ENCODE peak calls at places on chromosomes 13 and 19, in seven cellular contexts. U is psoas muscle, N is foreskin fibroblast, E is IMR-90, R is H1, C is transverse colon, M is neural progenitor cell. Q is an unnamed sample.

GRCh38 chr19:30473334-30473867 is 101.2 kb downstream of the ZNF536 start:
- DNase-seq in U (no peak), N (no peak), E (no peak), R (no peak), C (no peak), M (no peak), Q (no peak)

GRCh38 chr19:16118489-16119033 is 6.9 kb downstream of the RAB8A start:
- DNase-seq in U (peak), N (no peak), E (no peak), R (no peak), C (peak), M (no peak), Q (no peak)

GRCh38 chr13:108917581-108917980 is 288.2 kb downstream of the MYO16 start:
- DNase-seq in U (no peak), N (peak), E (peak), R (no peak), C (no peak), M (no peak), Q (peak)

GRCh38 chr13:109628251-109628699 is 158.1 kb downstream of the IRS2 start:
- DNase-seq in U (no peak), N (peak), E (peak), R (no peak), C (no peak), M (no peak), Q (peak)

GRCh38 chr13:25923217-25924085 is 128.4 kb downstream of the SHISA2 start:
- DNase-seq in U (no peak), N (no peak), E (no peak), R (no peak), C (no peak), M (no peak), Q (peak)

GRCh38 chr13:109226631-109227030 is 559.8 kb downstream of the IRS2 start:
- DNase-seq in U (no peak), N (peak), E (no peak), R (no peak), C (no peak), M (no peak), Q (no peak)

GRCh38 chr13:99686944-99687382 is 185.7 kb downstream of the TM9SF2 start:
- DNase-seq in U (no peak), N (no peak), E (no peak), R (peak), C (peak), M (peak), Q (no peak)

GRCh38 chr13:101520672-101521071 is 68.2 kb downstream of the ITGBL1 start:
- DNase-seq in U (no peak), N (peak), E (peak), R (no peak), C (no peak), M (peak), Q (peak)

GRCh38 chr19:30685601-30686000 is 313.4 kb downstream of the ZNF536 start:
- DNase-seq in U (no peak), N (no peak), E (no peak), R (no peak), C (no peak), M (no peak), Q (no peak)

GRCh38 chr13:19817510-19818158 is 34.9 kb upstream of the PSPC1 start:
- DNase-seq in U (no peak), N (peak), E (no peak), R (no peak), C (no peak), M (no peak), Q (no peak)

GRCh38 chr19:34336781-34337271 is 28.2 kb upstream of the GPI start:
- DNase-seq in U (no peak), N (peak), E (peak), R (no peak), C (no peak), M (peak), Q (peak)

GRCh38 chr13:23180711-23181110 is at the start of gene SGCG:
- DNase-seq in U (no peak), N (peak), E (no peak), R (no peak), C (no peak), M (no peak), Q (no peak)

GRCh38 chr13:31697290-31697689 is 42.0 kb upstream of the RXFP2 start:
- DNase-seq in U (no peak), N (peak), E (no peak), R (no peak), C (no peak), M (no peak), Q (peak)

GRCh38 chr19:13155472-13156284 is 5.5 kb downstream of the IER2 start:
- DNase-seq in U (peak), N (peak), E (peak), R (peak), C (peak), M (peak), Q (peak)

GRCh38 chr19:35208121-35208520 is 20.4 kb downstream of the FAM187B start:
- DNase-seq in U (no peak), N (no peak), E (no peak), R (no peak), C (no peak), M (no peak), Q (no peak)

GRCh38 chr13:76994281-76994680 is 2.4 kb downstream of the CLN5 start:
- DNase-seq in U (no peak), N (peak), E (no peak), R (no peak), C (no peak), M (no peak), Q (peak)

GRCh38 chr19:12092065-12092867 is 27.7 kb downstream of the ZNF844 start:
- DNase-seq in U (peak), N (peak), E (peak), R (peak), C (peak), M (peak), Q (peak)

GRCh38 chr19:53333071-53333465 is 481 bp upstream of the ZNF845 start:
- DNase-seq in U (peak), N (no peak), E (no peak), R (no peak), C (peak), M (peak), Q (no peak)

GRCh38 chr19:6020166-6020967 is 42.4 kb upstream of the RANBP3 start:
- DNase-seq in U (peak), N (no peak), E (no peak), R (no peak), C (no peak), M (no peak), Q (peak)

GRCh38 chr19:47221080-47221841 is 9.7 kb downstream of the BBC3 start:
- DNase-seq in U (no peak), N (no peak), E (no peak), R (no peak), C (no peak), M (no peak), Q (no peak)

GRCh38 chr19:15181394-15181793 is 19.4 kb downstream of the NOTCH3 start:
- DNase-seq in U (no peak), N (no peak), E (no peak), R (no peak), C (no peak), M (no peak), Q (no peak)

GRCh38 chr13:44272692-44273091 is 100.9 kb upstream of the SERP2 start:
- DNase-seq in U (no peak), N (no peak), E (peak), R (no peak), C (no peak), M (no peak), Q (peak)

GRCh38 chr13:27182844-27183497 is 11.4 kb upstream of the USP12 start:
- DNase-seq in U (peak), N (peak), E (peak), R (no peak), C (no peak), M (no peak), Q (peak)

GRCh38 chr19:30212574-30212973 is 159.6 kb upstream of the ZNF536 start:
- DNase-seq in U (no peak), N (no peak), E (no peak), R (peak), C (no peak), M (no peak), Q (no peak)

GRCh38 chr19:35142531-35143230 is 374 bp upstream of the FXYD7 start:
- DNase-seq in U (peak), N (peak), E (no peak), R (peak), C (peak), M (peak), Q (no peak)

GRCh38 chr13:75079226-75079625 is 402.7 kb downstream of the TBC1D4 start:
- DNase-seq in U (no peak), N (peak), E (peak), R (no peak), C (no peak), M (no peak), Q (peak)

GRCh38 chr13:75181906-75182305 is 300.1 kb downstream of the TBC1D4 start:
- DNase-seq in U (no peak), N (peak), E (peak), R (no peak), C (no peak), M (no peak), Q (peak)

GRCh38 chr13:29693297-29693945 is 97.9 kb upstream of the SLC7A1 start:
- DNase-seq in U (no peak), N (no peak), E (no peak), R (no peak), C (peak), M (no peak), Q (no peak)
- TF ChIP-seq CTCF in U (no peak), N (no peak), E (no peak), R (no peak), C (no peak), M (no peak), Q (no peak)

DNA sequence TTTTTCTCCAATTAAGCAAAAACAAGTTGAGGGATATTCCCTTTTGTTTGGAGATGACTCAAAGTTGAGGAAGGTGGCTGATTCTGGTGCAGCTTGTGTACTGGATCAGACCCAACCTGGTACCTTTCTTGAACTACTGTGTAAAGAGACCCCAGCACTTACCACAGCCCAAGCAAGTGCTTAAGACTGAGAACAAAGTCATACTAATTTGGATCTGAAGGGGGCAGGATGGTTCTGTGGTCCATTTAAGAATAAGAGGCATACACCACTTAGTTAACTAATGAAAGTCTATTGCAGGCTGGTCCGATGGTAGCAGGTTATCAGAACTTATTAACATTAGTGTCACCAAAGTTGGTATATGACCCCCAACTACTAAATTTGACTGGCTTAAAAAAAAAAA is 6.3 kb downstream of the THSD1 start:
- DNase-seq in U (no peak), N (no peak), E (peak), R (no peak), C (no peak), M (no peak), Q (peak)
- TF ChIP-seq CTCF in U (no peak), N (no peak), E (peak), R (peak), C (no peak), M (no peak), Q (peak)

DNA sequence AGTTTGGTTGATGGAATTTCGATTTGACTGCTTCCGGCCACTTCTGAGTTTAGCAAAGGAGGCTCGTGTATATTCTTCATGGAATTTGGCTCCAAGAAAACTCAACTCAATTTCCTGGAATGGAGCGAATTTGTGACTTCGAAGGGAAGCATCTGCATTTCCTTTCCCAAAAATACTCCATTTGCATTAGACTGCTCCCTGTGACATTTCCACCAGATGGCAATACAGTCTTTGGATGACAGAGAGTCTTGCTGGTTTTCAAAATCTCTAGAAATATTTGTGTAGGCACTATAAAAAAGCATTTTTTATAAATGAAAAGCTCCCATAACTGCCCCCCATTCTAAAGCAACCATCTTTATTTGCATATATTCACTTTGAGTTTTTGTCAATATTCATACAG is 4.1 kb downstream of the C1QTNF9 start:
- DNase-seq in U (no peak), N (peak), E (peak), R (no peak), C (no peak), M (no peak), Q (peak)
- TF ChIP-seq CTCF in U (peak), N (peak), E (peak), R (peak), C (peak), M (peak), Q (peak)

GRCh38 chr13:91348906-91349435 is 1.5 kb downstream of the MIR17HG start:
- DNase-seq in U (peak), N (peak), E (peak), R (peak), C (peak), M (peak), Q (peak)

GRCh38 chr13:91347212-91347995 is at the start of gene MIR17HG:
- DNase-seq in U (peak), N (peak), E (peak), R (peak), C (peak), M (peak), Q (peak)

GRCh38 chr13:91349992-91350911 is 2.8 kb downstream of the MIR17HG start:
- DNase-seq in U (no peak), N (no peak), E (no peak), R (no peak), C (no peak), M (no peak), Q (peak)

GRCh38 chr13:91346848-91347211 is 657 bp upstream of the MIR17HG start:
- DNase-seq in U (no peak), N (peak), E (no peak), R (no peak), C (peak), M (peak), Q (peak)

GRCh38 chr13:91347996-91348905 is 764 bp downstream of the MIR17HG start:
- DNase-seq in U (peak), N (peak), E (no peak), R (no peak), C (peak), M (peak), Q (peak)
- TF ChIP-seq CTCF in U (no peak), N (no peak), E (peak), R (no peak), C (no peak), M (peak), Q (no peak)

DNA sequence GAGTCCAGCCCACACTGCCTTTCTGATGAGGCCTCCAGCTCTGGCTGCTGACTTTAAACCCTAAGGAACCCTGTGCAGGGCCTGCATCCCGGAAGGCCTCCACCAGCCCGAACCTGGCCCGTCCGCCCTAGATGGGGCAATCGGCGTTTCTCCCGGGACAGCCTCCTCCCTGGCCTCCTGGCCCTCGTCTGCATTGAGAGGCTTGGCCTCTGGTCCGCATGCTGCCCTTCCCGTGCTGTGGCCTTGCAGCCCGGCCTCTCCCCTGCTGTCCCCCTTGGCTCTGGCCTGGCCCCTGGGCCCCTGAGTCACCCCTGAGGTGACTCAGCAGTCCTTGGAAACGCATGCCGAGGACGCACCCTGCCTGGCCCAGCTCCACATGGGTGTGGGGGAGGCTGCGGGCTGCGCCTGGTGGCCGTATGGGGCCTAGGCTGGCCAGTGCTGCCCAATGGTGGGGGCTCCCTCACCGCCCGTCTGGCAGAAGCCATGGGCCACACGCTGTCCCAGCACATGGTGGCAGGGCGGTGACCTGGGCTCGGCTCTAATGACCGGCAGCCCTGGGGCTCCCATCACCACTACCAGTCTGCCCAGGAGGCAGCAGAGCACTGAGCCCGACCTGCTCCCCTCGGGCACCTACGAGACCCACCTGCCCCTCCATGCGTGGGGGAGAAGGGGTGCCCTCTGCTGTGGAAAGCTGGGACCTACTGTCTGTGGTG is 25.7 kb downstream of the SH3GL1 start:
- DNase-seq in U (peak), N (peak), E (peak), R (no peak), C (peak), M (no peak), Q (peak)
- TF ChIP-seq CTCF in U (no peak), N (no peak), E (peak), R (peak), C (no peak), M (no peak), Q (peak)

GRCh38 chr19:43318203-43318602 is 35.3 kb upstream of the CD177 start:
- DNase-seq in U (no peak), N (no peak), E (no peak), R (no peak), C (no peak), M (no peak), Q (no peak)

GRCh38 chr19:43318796-43319314 is 34.6 kb upstream of the CD177 start:
- DNase-seq in U (no peak), N (no peak), E (no peak), R (no peak), C (no peak), M (peak), Q (no peak)

GRCh38 chr19:43313711-43314495 is 39.6 kb upstream of the CD177 start:
- DNase-seq in U (no peak), N (no peak), E (no peak), R (no peak), C (no peak), M (no peak), Q (no peak)

GRCh38 chr19:43315851-43316250 is 37.6 kb upstream of the CD177 start:
- DNase-seq in U (no peak), N (no peak), E (no peak), R (peak), C (no peak), M (peak), Q (no peak)

DNA sequence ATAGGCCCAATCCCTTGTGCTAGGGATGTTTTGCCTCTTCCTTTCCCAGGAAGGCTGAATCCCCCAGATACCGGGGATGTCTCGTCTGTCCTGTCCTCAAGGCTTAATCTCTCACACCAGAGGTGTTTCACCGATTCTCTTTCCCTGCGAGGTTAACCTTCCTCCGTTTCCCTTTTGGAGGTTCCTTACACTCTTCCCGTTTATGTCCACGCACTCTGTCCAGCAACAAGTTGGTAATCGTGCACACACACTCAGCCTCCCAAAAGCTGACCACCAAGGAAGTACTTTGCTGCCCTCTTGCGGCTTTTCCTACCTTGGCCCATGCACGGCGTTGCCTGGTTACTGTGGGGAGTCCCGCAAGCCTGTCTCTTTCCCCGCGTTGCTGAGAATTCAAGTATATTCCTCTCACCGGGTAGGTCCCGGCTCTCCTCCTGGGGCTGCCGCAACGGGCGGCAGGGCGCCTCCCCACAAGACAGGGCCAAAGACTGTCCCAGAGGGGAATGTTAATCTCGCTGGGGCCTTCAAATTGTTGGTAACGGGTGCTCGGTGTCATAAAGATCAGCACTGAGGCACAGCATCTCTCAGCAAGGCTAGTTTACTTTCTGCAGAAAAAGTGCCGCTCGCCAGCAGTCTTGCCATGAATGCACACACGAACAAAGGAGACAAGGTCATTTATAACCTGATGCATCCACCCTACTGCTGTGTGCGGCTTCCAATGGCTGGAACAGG is 36.7 kb upstream of the CD177 start:
- DNase-seq in U (no peak), N (peak), E (peak), R (peak), C (peak), M (peak), Q (no peak)
- TF ChIP-seq CTCF in U (no peak), N (peak), E (peak), R (peak), C (peak), M (peak), Q (peak)

DNA sequence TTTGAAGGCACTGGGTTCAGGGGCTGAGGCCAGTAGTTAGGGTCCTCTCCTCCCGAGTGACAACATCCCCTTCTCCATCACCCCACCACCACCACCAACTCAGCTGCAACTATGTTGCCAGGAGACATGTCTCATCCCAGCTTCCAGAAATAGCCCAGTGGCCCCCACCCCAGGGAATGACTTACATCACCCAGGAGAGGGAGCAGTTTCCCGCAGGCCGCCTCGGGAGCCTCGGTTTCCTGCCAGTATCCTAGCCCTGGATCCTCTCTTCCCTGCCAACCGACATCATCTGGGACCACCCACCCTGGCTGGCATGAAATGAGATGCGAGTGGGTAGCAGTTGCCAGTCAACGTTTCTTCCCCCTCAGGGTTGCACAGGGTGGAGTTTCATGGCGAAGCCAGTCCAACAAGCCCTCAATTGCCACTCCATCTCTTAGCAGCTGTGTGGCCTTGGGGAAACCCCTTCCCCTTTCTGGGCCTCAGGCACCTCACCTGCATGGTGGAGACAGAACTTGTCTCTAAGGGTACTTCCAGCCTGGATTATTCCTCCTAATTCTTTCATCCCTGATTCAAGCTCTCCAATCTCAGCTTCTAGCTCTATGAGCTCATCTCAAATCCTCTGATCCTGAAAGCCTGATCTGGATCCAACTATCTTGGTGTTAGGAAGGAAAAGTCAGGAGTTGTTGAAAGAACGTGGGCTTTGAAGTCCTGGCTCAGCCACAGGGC is 3.9 kb upstream of the GSK3A start:
- DNase-seq in U (peak), N (peak), E (peak), R (peak), C (peak), M (peak), Q (peak)
- TF ChIP-seq CTCF in U (peak), N (peak), E (peak), R (peak), C (peak), M (peak), Q (peak)

GRCh38 chr19:8506402-8506957 is 4.0 kb upstream of the PRAM1 start:
- DNase-seq in U (no peak), N (no peak), E (no peak), R (no peak), C (no peak), M (peak), Q (no peak)
- TF ChIP-seq CTCF in U (no peak), N (no peak), E (no peak), R (no peak), C (no peak), M (no peak), Q (no peak)